ENCODE peak calls at places on chromosomes 2 and 18, in eight cellular contexts. One of them, this sample, is unnamed.

GRCh38 chr2:191166111-191166755 is 15.4 kb upstream of the STAT4 start:
- DNase-seq in psoas muscle: no peak
- DNase-seq in fibroblast of the aortic adventitia: peak; percentile 77
- DNase-seq in GM12865: no peak
- DNase-seq in PC-9: peak; percentile 10
- DNase-seq in IMR-90: peak; percentile 89
- DNase-seq in left ventricle myocardium inferior: no peak
- DNase-seq in OCI-LY7: no peak
- DNase-seq in this sample: peak; percentile 77

GRCh38 chr2:121356058-121356640 is 71.1 kb upstream of the TFCP2L1 start:
- DNase-seq in fibroblast of the aortic adventitia: peak; percentile 80
- DNase-seq in OCI-LY7: peak; percentile 56
- DNase-seq in IMR-90: peak; percentile 69
- DNase-seq in GM12865: peak; percentile 61
- DNase-seq in left ventricle myocardium inferior: no peak
- DNase-seq in PC-9: peak; percentile 56
- DNase-seq in psoas muscle: no peak
- DNase-seq in this sample: peak; percentile 84

GRCh38 chr2:8849322-8849721 is 11.9 kb upstream of the KIDINS220 start:
- DNase-seq in OCI-LY7: no peak
- DNase-seq in GM12865: no peak
- DNase-seq in left ventricle myocardium inferior: no peak
- DNase-seq in psoas muscle: no peak
- DNase-seq in fibroblast of the aortic adventitia: peak; percentile 76
- DNase-seq in PC-9: no peak
- DNase-seq in IMR-90: peak; percentile 81
- DNase-seq in this sample: peak; percentile 53

GRCh38 chr2:238444242-238444641 is 17.5 kb downstream of the ASB1 start:
- DNase-seq in OCI-LY7: no peak
- DNase-seq in IMR-90: no peak
- DNase-seq in PC-9: no peak
- DNase-seq in fibroblast of the aortic adventitia: no peak
- DNase-seq in psoas muscle: no peak
- DNase-seq in GM12865: no peak
- DNase-seq in left ventricle myocardium inferior: no peak
- DNase-seq in this sample: no peak

GRCh38 chr2:46679761-46680160 is 200.4 kb downstream of the TMEM247 start:
- DNase-seq in left ventricle myocardium inferior: no peak
- DNase-seq in psoas muscle: no peak
- DNase-seq in fibroblast of the aortic adventitia: peak; percentile 75
- DNase-seq in OCI-LY7: no peak
- DNase-seq in PC-9: no peak
- DNase-seq in GM12865: no peak
- DNase-seq in IMR-90: peak; percentile 79
- DNase-seq in this sample: peak; percentile 71

GRCh38 chr2:219058541-219059374 is 2.0 kb downstream of the IHH start:
- DNase-seq in left ventricle myocardium inferior: peak; percentile 50
- DNase-seq in GM12865: no peak
- DNase-seq in IMR-90: no peak
- DNase-seq in OCI-LY7: no peak
- DNase-seq in PC-9: peak; percentile 43
- DNase-seq in fibroblast of the aortic adventitia: peak; percentile 39
- DNase-seq in psoas muscle: peak; percentile 55
- DNase-seq in this sample: peak; percentile 29

GRCh38 chr2:117536139-117536538 is 278.4 kb upstream of the DDX18 start:
- DNase-seq in PC-9: no peak
- DNase-seq in left ventricle myocardium inferior: no peak
- DNase-seq in GM12865: no peak
- DNase-seq in psoas muscle: no peak
- DNase-seq in OCI-LY7: peak; percentile 3
- DNase-seq in fibroblast of the aortic adventitia: no peak
- DNase-seq in IMR-90: no peak
- DNase-seq in this sample: no peak

GRCh38 chr2:42010743-42011298 is 37.0 kb upstream of the PKDCC start:
- DNase-seq in PC-9: peak; percentile 36
- DNase-seq in OCI-LY7: no peak
- DNase-seq in GM12865: no peak
- DNase-seq in left ventricle myocardium inferior: no peak
- DNase-seq in fibroblast of the aortic adventitia: peak; percentile 76
- DNase-seq in psoas muscle: no peak
- DNase-seq in IMR-90: peak; percentile 82
- DNase-seq in this sample: peak; percentile 76

GRCh38 chr2:237270556-237270955 is 143.4 kb downstream of the COL6A3 start:
- DNase-seq in fibroblast of the aortic adventitia: peak; percentile 48
- DNase-seq in IMR-90: peak; percentile 28
- DNase-seq in psoas muscle: no peak
- DNase-seq in PC-9: no peak
- DNase-seq in GM12865: no peak
- DNase-seq in OCI-LY7: no peak
- DNase-seq in left ventricle myocardium inferior: no peak
- DNase-seq in this sample: no peak

GRCh38 chr2:179842498-179843153 is 18.8 kb downstream of the ZNF385B start:
- DNase-seq in fibroblast of the aortic adventitia: peak; percentile 49
- DNase-seq in GM12865: peak; percentile 32
- DNase-seq in OCI-LY7: peak; percentile 77
- DNase-seq in left ventricle myocardium inferior: no peak
- DNase-seq in psoas muscle: peak; percentile 11
- DNase-seq in PC-9: no peak
- DNase-seq in IMR-90: no peak
- DNase-seq in this sample: peak; percentile 33

GRCh38 chr2:179837408-179837807 is 24.0 kb downstream of the ZNF385B start:
- DNase-seq in fibroblast of the aortic adventitia: peak; percentile 52
- DNase-seq in PC-9: peak; percentile 13
- DNase-seq in GM12865: no peak
- DNase-seq in OCI-LY7: no peak
- DNase-seq in left ventricle myocardium inferior: no peak
- DNase-seq in IMR-90: peak; percentile 46
- DNase-seq in psoas muscle: no peak
- DNase-seq in this sample: peak; percentile 68

GRCh38 chr2:179843541-179843940 is 17.9 kb downstream of the ZNF385B start:
- DNase-seq in OCI-LY7: no peak
- DNase-seq in fibroblast of the aortic adventitia: no peak
- DNase-seq in left ventricle myocardium inferior: no peak
- DNase-seq in GM12865: no peak
- DNase-seq in psoas muscle: no peak
- DNase-seq in IMR-90: no peak
- DNase-seq in PC-9: no peak
- DNase-seq in this sample: no peak

DNA sequence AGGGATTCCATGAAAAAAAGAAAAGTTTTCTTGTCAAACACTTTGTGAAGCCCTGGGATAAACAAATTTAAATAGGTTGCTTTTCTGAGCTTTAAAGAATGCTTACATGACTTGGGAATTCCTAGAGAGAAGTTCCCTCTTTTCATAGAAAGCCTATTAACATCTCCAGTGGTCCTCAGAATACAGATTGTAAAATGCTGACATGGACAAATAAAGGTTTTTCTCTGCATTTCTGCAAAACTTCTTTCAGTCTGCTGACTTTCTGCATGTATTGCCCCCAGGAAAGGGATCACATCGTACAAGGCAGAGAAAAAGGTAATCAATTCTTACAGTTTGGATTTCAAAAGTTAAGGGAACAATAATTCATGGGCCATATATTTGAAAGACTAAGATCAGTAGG is 20.6 kb downstream of the ZNF385B start:
- DNase-seq in IMR-90: no peak
- DNase-seq in fibroblast of the aortic adventitia: no peak
- DNase-seq in PC-9: no peak
- DNase-seq in GM12865: no peak
- DNase-seq in left ventricle myocardium inferior: no peak
- DNase-seq in psoas muscle: no peak
- DNase-seq in OCI-LY7: no peak
- DNase-seq in this sample: no peak
- TF ChIP-seq CTCF in IMR-90: no peak
- TF ChIP-seq CTCF in fibroblast of the aortic adventitia: no peak
- TF ChIP-seq CTCF in PC-9: no peak
- TF ChIP-seq CTCF in GM12865: no peak
- TF ChIP-seq CTCF in left ventricle myocardium inferior: no peak
- TF ChIP-seq CTCF in psoas muscle: no peak
- TF ChIP-seq CTCF in OCI-LY7: no peak
- TF ChIP-seq CTCF in this sample: no peak

GRCh38 chr18:64287926-64288325 is 139.0 kb upstream of the LINC00305 start:
- DNase-seq in PC-9: no peak
- DNase-seq in GM12865: no peak
- DNase-seq in OCI-LY7: no peak
- DNase-seq in psoas muscle: no peak
- DNase-seq in fibroblast of the aortic adventitia: no peak
- DNase-seq in IMR-90: no peak
- DNase-seq in left ventricle myocardium inferior: no peak
- DNase-seq in this sample: no peak
- H3K4me3 ChIP-seq in PC-9: no peak overlapping the region
- H3K4me3 ChIP-seq in GM12865: no peak overlapping the region
- H3K4me3 ChIP-seq in OCI-LY7: no peak overlapping the region
- H3K4me3 ChIP-seq in psoas muscle: no peak overlapping the region
- H3K4me3 ChIP-seq in fibroblast of the aortic adventitia: no peak overlapping the region
- H3K4me3 ChIP-seq in IMR-90: no peak overlapping the region
- H3K4me3 ChIP-seq in left ventricle myocardium inferior: no peak overlapping the region
- H3K4me3 ChIP-seq in this sample: no peak overlapping the region

DNA sequence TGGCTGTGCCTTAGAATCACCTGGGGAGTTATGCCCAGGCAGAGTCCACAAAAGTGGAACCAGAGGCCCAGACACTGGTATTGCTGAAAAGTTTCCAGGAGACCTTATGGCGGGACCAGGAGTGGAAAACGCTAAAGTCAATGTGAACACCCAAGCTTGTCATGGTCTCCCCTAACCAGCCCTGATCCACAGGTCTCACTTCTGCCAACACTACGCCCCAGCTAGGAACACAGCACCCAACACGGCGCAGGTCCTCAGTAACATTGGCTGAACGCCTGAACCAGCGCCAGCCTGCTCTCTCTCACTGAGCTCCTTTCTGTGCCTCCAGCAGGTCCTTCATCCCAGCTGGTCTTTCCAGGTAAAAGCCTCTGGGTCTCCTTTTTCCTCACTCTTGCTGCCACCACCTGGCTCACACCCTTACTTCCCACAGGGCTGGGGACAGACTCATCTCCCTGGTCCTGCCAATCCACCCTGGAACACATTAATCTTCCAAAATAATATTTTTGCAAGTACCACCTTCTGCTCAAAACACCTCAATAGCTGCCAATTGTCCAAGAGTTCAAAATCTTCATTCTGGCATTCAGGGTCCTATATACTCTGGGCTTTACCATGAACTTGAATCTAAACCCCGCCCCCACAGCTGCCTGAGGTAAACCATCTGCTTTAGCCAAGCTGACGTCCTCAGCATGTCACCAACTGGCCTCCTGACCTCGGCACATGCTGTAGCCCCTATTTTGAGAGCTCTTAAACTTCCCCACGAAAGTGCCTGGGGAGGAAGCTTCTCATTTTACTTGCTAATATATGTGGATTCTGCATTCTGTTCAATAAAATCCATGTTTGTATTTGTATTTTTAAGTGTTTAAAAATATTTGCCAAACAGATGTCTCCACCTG is 34.6 kb downstream of the ADCY3 start:
- DNase-seq in IMR-90: peak; percentile 50
- DNase-seq in OCI-LY7: no peak
- DNase-seq in GM12865: no peak
- DNase-seq in fibroblast of the aortic adventitia: no peak
- DNase-seq in psoas muscle: no peak
- DNase-seq in PC-9: no peak
- DNase-seq in left ventricle myocardium inferior: no peak
- DNase-seq in this sample: no peak
- TF ChIP-seq CTCF in IMR-90: no peak
- TF ChIP-seq CTCF in OCI-LY7: no peak
- TF ChIP-seq CTCF in GM12865: no peak
- TF ChIP-seq CTCF in fibroblast of the aortic adventitia: no peak
- TF ChIP-seq CTCF in psoas muscle: no peak
- TF ChIP-seq CTCF in PC-9: no peak
- TF ChIP-seq CTCF in left ventricle myocardium inferior: no peak
- TF ChIP-seq CTCF in this sample: no peak

GRCh38 chr2:240561325-240561971 is 1.3 kb downstream of the DUSP28 start:
- DNase-seq in psoas muscle: no peak
- DNase-seq in GM12865: peak; percentile 75
- DNase-seq in PC-9: peak; percentile 48
- DNase-seq in IMR-90: peak; percentile 91
- DNase-seq in OCI-LY7: peak; percentile 43
- DNase-seq in fibroblast of the aortic adventitia: peak; percentile 49
- DNase-seq in left ventricle myocardium inferior: no peak
- DNase-seq in this sample: peak; percentile 58
- H3K4me3 ChIP-seq in psoas muscle: peak overlapping the region; percentile 84
- H3K4me3 ChIP-seq in GM12865: peak overlapping the region; percentile 90
- H3K4me3 ChIP-seq in PC-9: peak overlapping the region; percentile 75
- H3K4me3 ChIP-seq in IMR-90: peak overlapping the region; percentile 58
- H3K4me3 ChIP-seq in OCI-LY7: peak overlapping the region; percentile 91
- H3K4me3 ChIP-seq in fibroblast of the aortic adventitia: peak overlapping the region; percentile 74
- H3K4me3 ChIP-seq in left ventricle myocardium inferior: peak overlapping the region; percentile 86
- H3K4me3 ChIP-seq in this sample: peak overlapping the region; percentile 67

GRCh38 chr18:49250819-49251388 is 209.5 kb downstream of the DYM start:
- DNase-seq in IMR-90: peak; percentile 47
- DNase-seq in psoas muscle: no peak
- DNase-seq in fibroblast of the aortic adventitia: peak; percentile 60
- DNase-seq in GM12865: peak; percentile 18
- DNase-seq in PC-9: no peak
- DNase-seq in OCI-LY7: peak; percentile 45
- DNase-seq in left ventricle myocardium inferior: no peak
- DNase-seq in this sample: peak; percentile 56
- TF ChIP-seq CTCF in IMR-90: peak; percentile 58
- TF ChIP-seq CTCF in psoas muscle: peak; percentile 21
- TF ChIP-seq CTCF in fibroblast of the aortic adventitia: peak; percentile 68
- TF ChIP-seq CTCF in GM12865: peak; percentile 27
- TF ChIP-seq CTCF in PC-9: peak; percentile 30
- TF ChIP-seq CTCF in OCI-LY7: peak; percentile 75
- TF ChIP-seq CTCF in left ventricle myocardium inferior: peak; percentile 44
- TF ChIP-seq CTCF in this sample: peak; percentile 72

This sample was measured in cardiac fibroblast.